ENCODE peak calls at places on chromosome 2, in eight cellular contexts. J is breast epithelium, R is transverse colon, F is fibroblast of lung, Y is neuronal stem cell, V is WERI-Rb-1, P is aorta, K is lower lobe of right lung. D is an unnamed sample.

GRCh38 chr2:152950125-152950524 is 231.7 kb downstream of the ARL6IP6 start:
- DNase-seq in J (no peak), K (no peak), P (no peak), Y (peak; percentile 46), R (no peak), F (peak; percentile 33), V (no peak), D (no peak)

GRCh38 chr2:225378984-225379383 is 20.5 kb upstream of the NYAP2 start:
- DNase-seq in K (no peak), Y (no peak), F (no peak), R (no peak), P (no peak), V (no peak), J (no peak), D (no peak)

GRCh38 chr2:29016500-29016899 is 35.4 kb downstream of the TOGARAM2 start:
- DNase-seq in J (no peak), F (no peak), R (no peak), Y (no peak), V (no peak), K (no peak), P (no peak), D (no peak)

GRCh38 chr2:73963385-73964120 is 21.2 kb upstream of the TET3 start:
- DNase-seq in J (no peak), R (no peak), F (no peak), K (no peak), Y (no peak), P (no peak), V (no peak), D (no peak)

GRCh38 chr2:43616967-43617366 is 20.1 kb upstream of the PLEKHH2 start:
- DNase-seq in V (no peak), K (no peak), R (no peak), F (no peak), Y (no peak), P (no peak), J (no peak), D (no peak)

GRCh38 chr2:41998201-41998781 is 49.5 kb upstream of the PKDCC start:
- DNase-seq in K (no peak), J (no peak), R (no peak), Y (no peak), F (no peak), P (no peak), V (peak; percentile 0), D (no peak)

GRCh38 chr2:230312638-230313037 is 14.4 kb upstream of the SP140L start:
- DNase-seq in J (no peak), F (peak; percentile 58), R (no peak), Y (no peak), V (no peak), P (no peak), K (no peak), D (no peak)

GRCh38 chr2:220341014-220341413 is 713.6 kb downstream of the SLC4A3 start:
- DNase-seq in K (no peak), Y (no peak), J (no peak), R (no peak), V (no peak), P (no peak), F (peak; percentile 66), D (no peak)

GRCh38 chr2:109124982-109125594 is 3.9 kb upstream of the SH3RF3 start:
- DNase-seq in J (no peak), V (no peak), P (peak; percentile 80), K (no peak), R (no peak), Y (no peak), F (no peak), D (no peak)

GRCh38 chr2:52144588-52144987 is 1112.7 kb upstream of the NRXN1 start:
- DNase-seq in P (no peak), R (no peak), F (no peak), V (no peak), Y (peak; percentile 21), J (no peak), K (no peak), D (no peak)

GRCh38 chr2:3253913-3254437 is 123.6 kb downstream of the EIPR1 start:
- DNase-seq in F (no peak), Y (no peak), J (no peak), K (no peak), R (no peak), V (no peak), P (no peak), D (no peak)

DNA sequence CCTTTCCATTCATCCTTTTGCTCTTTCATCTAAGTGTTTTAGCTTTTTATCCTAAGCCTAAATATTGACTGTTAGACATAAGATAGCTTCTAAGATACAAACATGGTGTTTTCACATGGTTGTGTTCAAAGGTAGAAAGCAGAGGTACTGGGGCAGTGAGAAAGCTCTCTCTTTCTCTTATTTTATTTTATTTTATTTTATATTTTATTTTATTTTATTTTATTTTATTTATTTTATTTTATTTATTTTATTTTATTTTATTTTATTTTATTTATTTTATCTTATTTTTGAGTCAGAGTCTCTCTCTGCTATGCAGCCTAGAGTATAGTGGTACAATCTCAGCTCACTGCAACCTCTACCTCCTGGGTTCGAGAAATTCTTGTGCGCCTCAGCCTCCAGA is 287.2 kb downstream of the IKZF2 start:
- DNase-seq in P (no peak), R (no peak), F (no peak), J (no peak), K (no peak), V (no peak), Y (no peak), D (no peak)
- H3K9me3 ChIP-seq in P (peaks cover 1% of the 10 kb centered on the region), R (peaks cover 28% of the 10 kb centered on the region), F (no peaks in the 10 kb centered on the region), J (peaks cover 18% of the 10 kb centered on the region), K (peaks cover 37% of the 10 kb centered on the region), V (peaks cover 15% of the 10 kb centered on the region), Y (peaks cover 8% of the 10 kb centered on the region), D (no peaks in the 10 kb centered on the region)

DNA sequence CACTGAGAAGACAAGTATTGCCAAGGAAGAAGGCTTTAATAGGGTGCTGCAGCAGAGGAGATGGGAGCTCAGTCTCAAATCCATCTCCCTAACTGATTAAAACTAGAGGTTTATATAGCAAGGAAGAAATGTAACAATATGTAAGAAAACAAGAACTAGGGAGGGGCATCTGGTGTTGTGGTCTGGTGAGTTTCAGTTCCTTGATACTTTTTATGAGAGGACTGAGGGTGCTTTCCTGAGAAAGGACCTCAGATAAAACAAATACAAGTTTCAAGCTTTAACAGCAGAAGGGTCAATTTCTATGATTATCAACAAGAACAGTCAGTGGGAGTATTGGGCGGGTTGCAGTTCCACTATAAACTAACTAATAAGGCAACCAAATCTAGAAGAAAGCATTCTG is 1967.5 kb downstream of the SUCLG1 start:
- DNase-seq in K (no peak), Y (no peak), F (no peak), R (no peak), J (no peak), V (no peak), P (no peak), D (no peak)
- H3K9me3 ChIP-seq in K (no peaks in the 10 kb centered on the region), Y (no peaks in the 10 kb centered on the region), F (no peaks in the 10 kb centered on the region), R (peaks cover 9% of the 10 kb centered on the region), J (no peaks in the 10 kb centered on the region), V (no peaks in the 10 kb centered on the region), P (no peaks in the 10 kb centered on the region), D (no peaks in the 10 kb centered on the region)

DNA sequence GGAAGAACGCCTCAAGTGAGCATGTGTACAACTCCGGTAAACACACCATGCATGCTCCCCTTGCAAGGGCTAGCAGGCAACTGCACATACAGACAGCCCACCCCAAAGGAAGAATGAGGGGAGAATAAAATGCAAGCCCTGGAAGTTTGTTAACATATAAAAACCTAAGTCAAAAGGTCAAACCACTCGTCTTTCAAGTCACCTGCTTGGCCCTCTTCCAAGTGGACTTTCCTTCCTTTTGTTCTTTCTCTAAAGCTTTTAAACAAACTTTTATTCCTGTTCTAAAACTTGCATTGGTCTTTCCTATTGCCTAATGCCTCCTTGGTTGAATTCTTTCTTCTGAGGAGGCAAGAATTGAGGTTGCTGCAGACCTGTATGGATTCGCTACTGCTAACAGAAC is 5.2 kb upstream of the RPIA start:
- DNase-seq in R (no peak), V (no peak), J (no peak), P (no peak), F (no peak), K (no peak), Y (no peak), D (no peak)
- H3K9me3 ChIP-seq in R (no peaks in the 10 kb centered on the region), V (peaks cover 14% of the 10 kb centered on the region), J (no peaks in the 10 kb centered on the region), P (no peaks in the 10 kb centered on the region), F (no peaks in the 10 kb centered on the region), K (no peaks in the 10 kb centered on the region), Y (peaks cover 17% of the 10 kb centered on the region), D (no peaks in the 10 kb centered on the region)

DNA sequence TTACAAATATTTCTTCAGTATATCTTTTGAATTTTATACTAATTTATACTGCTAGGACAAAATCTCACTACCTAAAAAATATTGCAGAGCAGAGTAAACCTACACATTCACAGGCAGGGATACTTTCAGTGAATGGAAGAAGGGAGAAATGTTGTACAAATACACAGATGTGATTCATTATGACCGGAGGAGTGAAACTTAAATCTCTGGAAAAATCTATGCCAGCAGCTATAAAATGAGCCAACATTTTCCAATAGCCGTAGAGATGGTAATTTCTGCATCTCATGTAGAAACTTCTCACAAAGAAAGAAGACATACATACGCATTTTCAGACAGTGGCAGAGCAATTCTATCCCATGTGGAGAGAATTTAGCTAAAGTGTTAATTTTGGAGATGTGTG is 54.8 kb downstream of the KCNS3 start:
- DNase-seq in P (no peak), R (no peak), Y (no peak), K (no peak), V (no peak), F (no peak), J (no peak), D (no peak)
- H3K9me3 ChIP-seq in P (peaks cover under 1% of the 10 kb centered on the region), R (no peaks in the 10 kb centered on the region), Y (peaks cover 1% of the 10 kb centered on the region), K (peaks cover 5% of the 10 kb centered on the region), V (peaks cover 4% of the 10 kb centered on the region), F (no peaks in the 10 kb centered on the region), J (peaks cover 2% of the 10 kb centered on the region), D (no peaks in the 10 kb centered on the region)

GRCh38 chr2:171590116-171590515 is 67.8 kb downstream of the CYBRD1 start:
- DNase-seq in R (no peak), J (no peak), F (no peak), V (no peak), Y (no peak), K (no peak), P (no peak), D (no peak)
- H3K9me3 ChIP-seq in R (no peaks in the 10 kb centered on the region), J (no peaks in the 10 kb centered on the region), F (no peaks in the 10 kb centered on the region), V (peaks cover 3% of the 10 kb centered on the region), Y (peaks cover 2% of the 10 kb centered on the region), K (no peaks in the 10 kb centered on the region), P (no peaks in the 10 kb centered on the region), D (no peaks in the 10 kb centered on the region)

DNA sequence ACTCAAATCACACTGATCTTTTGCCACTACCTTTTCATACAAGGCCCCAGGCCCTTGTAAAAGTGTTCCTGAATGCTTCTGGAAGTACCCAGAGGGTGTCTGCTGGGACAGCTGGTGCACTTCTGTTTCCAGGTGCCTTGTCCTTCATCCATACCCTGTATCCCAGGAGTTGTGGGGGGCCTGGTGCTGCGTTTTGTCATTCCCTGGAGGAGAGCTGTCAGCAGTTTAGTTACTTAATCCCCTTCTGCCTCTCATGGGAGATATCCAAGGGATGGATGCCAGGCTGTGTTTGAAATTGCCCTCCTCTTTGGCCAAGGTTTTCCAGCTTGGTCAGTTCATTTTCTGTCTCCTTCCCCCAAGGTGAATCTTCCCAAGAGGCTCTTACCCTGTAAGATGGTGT is 158.3 kb downstream of the WDSUB1 start:
- DNase-seq in J (no peak), R (no peak), P (no peak), V (no peak), Y (no peak), K (no peak), F (no peak), D (no peak)
- H3K9me3 ChIP-seq in J (no peaks in the 10 kb centered on the region), R (no peaks in the 10 kb centered on the region), P (no peaks in the 10 kb centered on the region), V (no peaks in the 10 kb centered on the region), Y (no peaks in the 10 kb centered on the region), K (no peaks in the 10 kb centered on the region), F (no peaks in the 10 kb centered on the region), D (no peaks in the 10 kb centered on the region)

GRCh38 chr2:27891063-27891819 is 712 bp downstream of the BABAM2 start:
- DNase-seq in J (peak; percentile 86), R (peak; percentile 88), K (peak; percentile 85), F (peak; percentile 70), V (peak; percentile 64), Y (peak; percentile 54), P (peak; percentile 95), D (peak; percentile 66)
- H3K9me3 ChIP-seq in J (no peaks in the 10 kb centered on the region), R (no peaks in the 10 kb centered on the region), K (no peaks in the 10 kb centered on the region), F (no peaks in the 10 kb centered on the region), V (no peaks in the 10 kb centered on the region), Y (no peaks in the 10 kb centered on the region), P (no peaks in the 10 kb centered on the region), D (no peaks in the 10 kb centered on the region)

D was measured in T-helper 17 cell.